ENCODE peak calls at places on chromosome 20, in seven cellular contexts. L is fibroblast of lung, J is HepG2, N is MM.1S, D is psoas muscle, V is GM12878, S is BE2C. R is an unnamed sample.
A peak's percentile ranks its signal among the peaks of the same experiment; 100 is the strongest.

GRCh38 chr20:24955045-24955444 is 6.0 kb downstream of the CST7 start:
- DNase-seq in L (no peak), J (no peak), N (peak; percentile 68), D (no peak), V (peak; percentile 64), S (no peak), R (peak; percentile 41)

GRCh38 chr20:57593134-57593886 is 26.9 kb downstream of the ZBP1 start:
- DNase-seq in L (no peak), J (no peak), N (no peak), D (peak; percentile 48), V (no peak), S (no peak), R (no peak)

GRCh38 chr20:48681882-48682426 is 145.8 kb downstream of the PREX1 start:
- DNase-seq in L (no peak), J (no peak), N (no peak), D (no peak), V (no peak), S (no peak), R (no peak)

GRCh38 chr20:37919389-37920040 is 16.6 kb downstream of the VSTM2L start:
- DNase-seq in L (no peak), J (no peak), N (no peak), D (no peak), V (no peak), S (no peak), R (no peak)

GRCh38 chr20:41872986-41873385 is 254.8 kb upstream of the CHD6 start:
- DNase-seq in L (no peak), J (no peak), N (no peak), D (no peak), V (no peak), S (no peak), R (no peak)

GRCh38 chr20:31608256-31608980 is 3.3 kb downstream of the ID1 start:
- DNase-seq in L (peak; percentile 60), J (peak; percentile 100), N (no peak), D (peak; percentile 84), V (no peak), S (peak; percentile 80), R (no peak)

GRCh38 chr20:53828673-53829085 is 235.0 kb upstream of the ZNF217 start:
- DNase-seq in L (peak; percentile 95), J (no peak), N (no peak), D (no peak), V (no peak), S (no peak), R (no peak)

GRCh38 chr20:59785118-59785959 is 148.1 kb downstream of the SYCP2 start:
- DNase-seq in L (no peak), J (no peak), N (no peak), D (no peak), V (no peak), S (no peak), R (no peak)

GRCh38 chr20:42274977-42275376 is 656.8 kb upstream of the CHD6 start:
- DNase-seq in L (no peak), J (no peak), N (no peak), D (no peak), V (no peak), S (no peak), R (no peak)

GRCh38 chr20:50613438-50614169 is 77.7 kb downstream of the RIPOR3 start:
- DNase-seq in L (no peak), J (no peak), N (no peak), D (no peak), V (no peak), S (no peak), R (no peak)

GRCh38 chr20:41889871-41890224 is 271.7 kb upstream of the CHD6 start:
- DNase-seq in L (no peak), J (no peak), N (no peak), D (no peak), V (no peak), S (no peak), R (no peak)

GRCh38 chr20:23296841-23297701 is 53.5 kb upstream of the NXT1 start:
- DNase-seq in L (no peak), J (no peak), N (no peak), D (no peak), V (no peak), S (no peak), R (no peak)

GRCh38 chr20:38032585-38033329 is 499 bp downstream of the TTI1 start:
- DNase-seq in L (no peak), J (peak; percentile 35), N (no peak), D (peak; percentile 50), V (no peak), S (no peak), R (peak; percentile 29)

GRCh38 chr20:62052842-62053464 is 12.7 kb downstream of the TAF4 start:
- DNase-seq in L (no peak), J (no peak), N (no peak), D (no peak), V (no peak), S (no peak), R (no peak)

GRCh38 chr20:13148402-13148801 is 72.7 kb upstream of the ISM1 start:
- DNase-seq in L (no peak), J (no peak), N (no peak), D (no peak), V (no peak), S (no peak), R (no peak)

GRCh38 chr20:10179574-10180298 is 38.9 kb upstream of the SNAP25 start:
- DNase-seq in L (peak; percentile 35), J (peak; percentile 19), N (no peak), D (no peak), V (no peak), S (peak; percentile 27), R (no peak)

GRCh38 chr20:57350086-57350710 is 857 bp upstream of the RAE1 start:
- DNase-seq in L (no peak), J (no peak), N (no peak), D (no peak), V (no peak), S (no peak), R (no peak)

GRCh38 chr20:36097751-36098151 is 56.8 kb upstream of the EPB41L1 start:
- DNase-seq in L (no peak), J (no peak), N (no peak), D (no peak), V (no peak), S (no peak), R (no peak)

GRCh38 chr20:31693987-31694661 is 28.5 kb downstream of the BCL2L1 start:
- DNase-seq in L (no peak), J (no peak), N (no peak), D (no peak), V (no peak), S (no peak), R (no peak)

GRCh38 chr20:3492669-3493068 is 21.9 kb downstream of the ATRN start:
- DNase-seq in L (no peak), J (no peak), N (no peak), D (no peak), V (no peak), S (no peak), R (no peak)

GRCh38 chr20:3485913-3486312 is 15.1 kb downstream of the ATRN start:
- DNase-seq in L (no peak), J (no peak), N (no peak), D (no peak), V (no peak), S (no peak), R (no peak)

GRCh38 chr20:3483784-3484183 is 13.0 kb downstream of the ATRN start:
- DNase-seq in L (peak; percentile 24), J (no peak), N (no peak), D (no peak), V (no peak), S (no peak), R (no peak)

GRCh38 chr20:3483309-3483708 is 12.5 kb downstream of the ATRN start:
- DNase-seq in L (no peak), J (peak; percentile 54), N (no peak), D (no peak), V (no peak), S (no peak), R (no peak)

GRCh38 chr20:3486850-3487249 is 16.0 kb downstream of the ATRN start:
- DNase-seq in L (no peak), J (no peak), N (no peak), D (no peak), V (no peak), S (no peak), R (no peak)
- H3K4me3 ChIP-seq in L (no peak overlapping the region), J (no peak overlapping the region), N (no peak overlapping the region), D (no peak overlapping the region), V (no peak overlapping the region), S (no peak overlapping the region), R (no peak overlapping the region)

GRCh38 chr20:58638467-58639181 is 12.5 kb upstream of the STX16 start:
- DNase-seq in L (no peak), J (no peak), N (no peak), D (no peak), V (no peak), S (no peak), R (no peak)

GRCh38 chr20:58640446-58640845 is 10.6 kb upstream of the STX16 start:
- DNase-seq in L (no peak), J (no peak), N (no peak), D (no peak), V (no peak), S (no peak), R (no peak)

GRCh38 chr20:58639182-58640146 is 11.6 kb upstream of the STX16 start:
- DNase-seq in L (no peak), J (no peak), N (no peak), D (no peak), V (no peak), S (no peak), R (no peak)

GRCh38 chr20:58645277-58645968 is 5.7 kb upstream of the STX16 start:
- DNase-seq in L (no peak), J (peak; percentile 59), N (no peak), D (no peak), V (no peak), S (no peak), R (no peak)

GRCh38 chr20:58642465-58642864 is 8.6 kb upstream of the STX16 start:
- DNase-seq in L (no peak), J (no peak), N (no peak), D (no peak), V (no peak), S (no peak), R (no peak)
- TF ChIP-seq CTCF in L (no peak), J (no peak), N (no peak), D (no peak), V (no peak), S (no peak), R (no peak)

DNA sequence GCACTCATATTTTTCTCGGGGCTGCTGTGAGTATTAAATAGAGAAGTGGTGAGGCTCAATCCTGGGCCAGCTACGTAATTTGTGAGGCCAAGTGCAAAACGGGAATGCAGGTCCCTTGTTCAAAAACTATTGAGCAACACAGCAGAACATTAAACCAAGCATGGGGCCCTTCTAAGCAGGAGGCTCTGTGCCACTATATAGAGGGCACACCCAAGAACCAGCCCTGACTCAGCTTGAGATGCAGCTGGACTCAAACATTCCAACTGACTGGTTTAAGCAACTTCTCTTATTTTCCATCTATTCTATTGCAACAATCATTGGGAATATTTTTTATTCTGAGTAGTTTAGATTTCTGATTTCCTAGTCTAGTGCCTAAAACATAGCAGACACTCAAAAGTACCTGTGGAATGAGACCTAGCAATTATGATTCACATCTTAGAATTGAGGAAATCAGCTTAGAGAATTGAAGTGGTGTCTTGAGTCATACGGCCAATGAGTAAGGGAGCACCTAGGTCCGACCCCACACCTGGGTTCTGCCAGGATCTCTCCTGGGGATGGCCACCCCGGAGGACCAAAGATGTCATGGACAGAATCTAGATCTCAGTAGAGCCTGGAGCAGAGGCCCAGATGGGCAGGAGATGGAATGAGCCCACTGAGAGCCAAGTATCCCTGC is 1.3 kb downstream of the SIRPB2 start:
- DNase-seq in L (peak; percentile 35), J (no peak), N (no peak), D (no peak), V (no peak), S (no peak), R (no peak)
- H3K4me3 ChIP-seq in L (no peak overlapping the region), J (no peak overlapping the region), N (no peak overlapping the region), D (peak overlapping the region; percentile 39), V (no peak overlapping the region), S (no peak overlapping the region), R (no peak overlapping the region)

GRCh38 chr20:22180244-22180643 is 404.1 kb downstream of the FOXA2 start:
- DNase-seq in L (no peak), J (peak; percentile 16), N (no peak), D (no peak), V (no peak), S (no peak), R (no peak)
- TF ChIP-seq CTCF in L (no peak), J (peak; percentile 60), N (peak; percentile 30), D (no peak), V (peak; percentile 33), S (peak; percentile 31), R (peak; percentile 34)